ENCODE peak calls at places on chromosomes 13 and 19, in six cellular contexts. A, R, Y, H, K and F are unnamed samples.

GRCh38 chr19:34345934-34346333 is 19.1 kb upstream of the GPI start:
- DNase-seq in H (peak; percentile 82), Y (peak; percentile 84), A (peak; percentile 8), R (peak; percentile 78), K (peak; percentile 75), F (peak; percentile 63)

GRCh38 chr19:19628499-19629134 is 597 bp upstream of the LPAR2 start:
- DNase-seq in R (no peak), Y (peak; percentile 57), A (no peak), H (no peak), K (peak; percentile 78), F (no peak)

GRCh38 chr13:43865892-43866291 is 13.6 kb downstream of the CCDC122 start:
- DNase-seq in R (no peak), K (no peak), A (no peak), Y (no peak), H (no peak), F (no peak)

GRCh38 chr13:27125357-27126282 is 46.0 kb downstream of the USP12 start:
- DNase-seq in K (no peak), Y (no peak), H (no peak), R (no peak), A (no peak), F (peak; percentile 33)

GRCh38 chr19:13127811-13128575 is 9.9 kb downstream of the NACC1 start:
- DNase-seq in A (no peak), K (no peak), R (no peak), Y (no peak), H (no peak), F (no peak)

GRCh38 chr19:1469936-1470863 is 8.8 kb downstream of the C19orf25 start:
- DNase-seq in Y (peak; percentile 69), K (peak; percentile 81), A (no peak), H (peak; percentile 63), R (peak; percentile 24), F (no peak)

GRCh38 chr19:44306283-44306682 is 1.5 kb upstream of the ZNF235 start:
- DNase-seq in H (no peak), Y (no peak), K (no peak), R (no peak), A (no peak), F (no peak)

GRCh38 chr19:49431330-49431749 is 6.2 kb downstream of the GFY start:
- DNase-seq in H (no peak), R (no peak), K (no peak), Y (no peak), A (no peak), F (no peak)

GRCh38 chr13:24274452-24274971 is 34.9 kb upstream of the C1QTNF9 start:
- DNase-seq in Y (peak; percentile 76), H (no peak), K (no peak), A (no peak), R (no peak), F (no peak)

GRCh38 chr13:92991687-92992086 is 234.9 kb upstream of the GPC6 start:
- DNase-seq in A (no peak), K (no peak), Y (no peak), H (no peak), R (no peak), F (no peak)

GRCh38 chr19:409006-409514 is at the start of gene C2CD4C:
- DNase-seq in K (peak; percentile 31), H (no peak), R (peak; percentile 27), A (no peak), Y (peak; percentile 40), F (no peak)

GRCh38 chr19:47124937-47125668 is 5.5 kb upstream of the SAE1 start:
- DNase-seq in R (no peak), K (peak; percentile 66), H (peak; percentile 78), A (peak; percentile 71), Y (no peak), F (peak; percentile 78)

GRCh38 chr13:66859078-66859477 is 371.1 kb downstream of the PCDH9 start:
- DNase-seq in H (no peak), A (no peak), K (no peak), R (no peak), Y (no peak), F (no peak)

GRCh38 chr13:71787461-71787860 is 79.5 kb downstream of the DACH1 start:
- DNase-seq in K (no peak), A (no peak), R (no peak), H (no peak), Y (no peak), F (no peak)

GRCh38 chr13:80442613-80443012 is 101.7 kb upstream of the SPRY2 start:
- DNase-seq in K (no peak), Y (no peak), A (no peak), H (no peak), R (no peak), F (no peak)

GRCh38 chr19:49512970-49513745 is 697 bp downstream of the FCGRT start:
- DNase-seq in A (no peak), R (peak; percentile 34), H (peak; percentile 59), K (peak; percentile 76), Y (no peak), F (peak; percentile 89)

GRCh38 chr13:59269476-59269875 is 894.3 kb downstream of the DIAPH3 start:
- DNase-seq in Y (no peak), K (no peak), R (no peak), A (no peak), H (no peak), F (no peak)

GRCh38 chr13:97367427-97367826 is 66.5 kb upstream of the RAP2A start:
- DNase-seq in H (no peak), R (peak; percentile 49), K (no peak), Y (no peak), A (no peak), F (no peak)

GRCh38 chr19:19634516-19635312 is 6.7 kb upstream of the LPAR2 start:
- DNase-seq in H (no peak), R (no peak), A (no peak), K (no peak), Y (no peak), F (no peak)

GRCh38 chr13:63463782-63464610 is 2048.3 kb upstream of the PCDH20 start:
- DNase-seq in K (no peak), H (no peak), R (no peak), Y (no peak), A (no peak), F (no peak)

GRCh38 chr13:47087841-47088240 is 191.0 kb upstream of the HTR2A start:
- DNase-seq in H (no peak), Y (no peak), A (no peak), K (no peak), R (no peak), F (no peak)

GRCh38 chr19:31955061-31955460 is 390.3 kb upstream of the ZNF507 start:
- DNase-seq in Y (no peak), K (no peak), H (no peak), A (no peak), R (no peak), F (no peak)